ENCODE peak calls at places on chromosomes 2 and 18, in four cellular contexts. Y, J, R and W are unnamed samples.

GRCh38 chr2:111072220-111072871 is 48.4 kb upstream of the BCL2L11 start:
- DNase-seq in R (no peak), Y (no peak), J (no peak), W (peak)

GRCh38 chr2:82316573-82317371 is 2012.2 kb upstream of the LRRTM1 start:
- DNase-seq in Y (no peak), J (no peak), R (no peak), W (no peak)

GRCh38 chr2:62306751-62307468 is 111.0 kb downstream of the B3GNT2 start:
- DNase-seq in R (peak), J (no peak), Y (no peak), W (peak)

GRCh38 chr18:36035253-36035652 is 32.1 kb downstream of the RPRD1A start:
- DNase-seq in J (no peak), Y (no peak), R (no peak), W (no peak)

GRCh38 chr2:135030826-135031225 is 16.4 kb downstream of the MAP3K19 start:
- DNase-seq in J (no peak), Y (no peak), R (peak), W (peak)

GRCh38 chr18:5295981-5296705 is 617 bp upstream of the ZBTB14 start:
- DNase-seq in Y (peak), R (peak), J (peak), W (peak)

GRCh38 chr2:74690571-74690970 is 36.5 kb downstream of the SEMA4F start:
- DNase-seq in R (peak), J (no peak), Y (peak), W (peak)

GRCh38 chr18:34971313-34971712 is 69.9 kb upstream of the MAPRE2 start:
- DNase-seq in J (no peak), Y (no peak), R (no peak), W (peak)

GRCh38 chr2:169082995-169083394 is 13.6 kb downstream of the DHRS9 start:
- DNase-seq in Y (no peak), J (no peak), R (no peak), W (no peak)

GRCh38 chr2:181937473-181937872 is 45.9 kb downstream of the ITPRID2 start:
- DNase-seq in R (no peak), Y (no peak), J (no peak), W (no peak)

GRCh38 chr2:167135691-167136090 is 247.4 kb downstream of the XIRP2 start:
- DNase-seq in J (no peak), R (no peak), Y (no peak), W (no peak)

GRCh38 chr2:20611077-20611843 is 39.6 kb downstream of the HS1BP3 start:
- DNase-seq in R (peak), Y (no peak), J (peak), W (no peak)

GRCh38 chr2:240293126-240293864 is 142.2 kb upstream of the GPC1 start:
- DNase-seq in R (no peak), Y (no peak), J (no peak), W (no peak)

GRCh38 chr2:171706152-171706803 is 19.0 kb downstream of the DYNC1I2 start:
- DNase-seq in J (no peak), R (no peak), Y (peak), W (peak)

GRCh38 chr18:35999925-36000324 is 27.4 kb downstream of the RMP24 start:
- DNase-seq in R (no peak), J (no peak), Y (no peak), W (no peak)

GRCh38 chr2:71700880-71701397 is 247.6 kb downstream of the DYSF start:
- DNase-seq in J (peak), R (no peak), Y (no peak), W (no peak)

GRCh38 chr2:47300081-47300480 is 102.9 kb upstream of the MSH2 start:
- DNase-seq in R (no peak), Y (no peak), J (no peak), W (no peak)

GRCh38 chr2:47699533-47700215 is 83.3 kb upstream of the MSH6 start:
- DNase-seq in Y (no peak), R (no peak), J (no peak), W (no peak)

GRCh38 chr2:1886405-1886992 is 142.2 kb upstream of the PXDN start:
- DNase-seq in J (no peak), Y (peak), R (peak), W (peak)

GRCh38 chr2:140586379-140586778 is 1544.4 kb downstream of the LRP1B start:
- DNase-seq in Y (peak), R (peak), J (no peak), W (peak)

GRCh38 chr2:231686192-231687100 is 21.9 kb upstream of the PTMA start:
- DNase-seq in Y (no peak), R (no peak), J (no peak), W (no peak)

GRCh38 chr2:231688616-231689508 is 19.5 kb upstream of the PTMA start:
- DNase-seq in Y (no peak), J (no peak), R (no peak), W (no peak)

GRCh38 chr2:231687961-231688360 is 20.4 kb upstream of the PTMA start:
- DNase-seq in J (no peak), Y (no peak), R (no peak), W (no peak)

GRCh38 chr2:231685349-231686191 is 22.8 kb upstream of the PTMA start:
- DNase-seq in R (peak), J (no peak), Y (no peak), W (no peak)

DNA sequence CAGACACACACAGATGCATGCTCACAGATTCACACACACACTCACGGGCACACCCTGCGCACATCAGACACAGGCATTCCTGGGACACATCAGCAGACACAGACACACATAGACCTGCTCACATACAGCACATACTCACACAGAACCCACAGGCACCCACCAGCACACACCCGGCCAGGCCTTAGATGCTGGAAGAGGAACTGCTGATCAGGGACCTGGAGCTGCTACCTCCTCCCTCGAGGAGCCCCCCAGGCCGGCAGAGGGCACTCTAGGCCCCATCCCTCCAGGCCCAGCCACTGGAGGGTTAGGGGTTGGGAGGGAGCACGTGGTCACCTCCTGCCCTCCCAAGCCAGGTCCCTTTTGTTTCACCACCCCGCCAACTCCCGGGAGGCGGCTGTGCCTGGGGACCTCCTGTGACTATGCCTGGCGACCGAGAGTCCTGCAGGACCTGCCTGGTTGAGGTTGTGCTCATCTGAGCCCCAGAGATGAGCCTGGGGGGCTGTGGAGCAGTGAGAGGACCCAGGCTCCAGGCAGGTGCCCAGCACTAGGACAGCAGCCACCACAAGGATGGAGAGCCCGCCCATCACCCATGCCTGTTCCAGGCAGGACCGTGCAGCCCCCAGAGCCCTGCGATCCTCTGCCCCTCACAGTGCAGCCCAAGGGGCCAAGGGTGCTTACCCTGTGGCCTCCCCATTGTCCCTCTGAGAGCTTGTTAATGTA is 21.0 kb upstream of the PTMA start:
- DNase-seq in R (peak), Y (peak), J (peak), W (peak)
- TF ChIP-seq CTCF in R (peak), Y (peak), J (peak), W (peak)

GRCh38 chr18:9123520-9123919 is 13.1 kb upstream of the ANKRD12 start:
- DNase-seq in R (no peak), Y (no peak), J (no peak), W (no peak)

GRCh38 chr18:9115984-9116383 is 13.5 kb downstream of the NDUFV2 start:
- DNase-seq in R (no peak), Y (no peak), J (no peak), W (no peak)

GRCh38 chr18:9124824-9125223 is 11.8 kb upstream of the ANKRD12 start:
- DNase-seq in J (no peak), R (no peak), Y (no peak), W (no peak)

GRCh38 chr18:9117980-9118841 is 15.7 kb downstream of the NDUFV2 start:
- DNase-seq in Y (no peak), R (no peak), J (no peak), W (peak)

GRCh38 chr18:9120796-9121195 is 15.8 kb upstream of the ANKRD12 start:
- DNase-seq in R (no peak), Y (no peak), J (no peak), W (no peak)
- H3K27ac ChIP-seq in R (no peak), Y (no peak), J (peak), W (no peak)

GRCh38 chr2:30294147-30294546 is 62.8 kb downstream of the LBH start:
- DNase-seq in J (no peak), Y (no peak), R (no peak), W (no peak)

GRCh38 chr2:30298302-30298701 is 67.0 kb downstream of the LBH start:
- DNase-seq in Y (no peak), R (no peak), J (no peak), W (no peak)

GRCh38 chr2:30293303-30293912 is 62.1 kb downstream of the LBH start:
- DNase-seq in Y (peak), J (no peak), R (no peak), W (peak)

GRCh38 chr2:30300122-30300455 is 68.8 kb downstream of the LBH start:
- DNase-seq in J (no peak), Y (no peak), R (no peak), W (no peak)

DNA sequence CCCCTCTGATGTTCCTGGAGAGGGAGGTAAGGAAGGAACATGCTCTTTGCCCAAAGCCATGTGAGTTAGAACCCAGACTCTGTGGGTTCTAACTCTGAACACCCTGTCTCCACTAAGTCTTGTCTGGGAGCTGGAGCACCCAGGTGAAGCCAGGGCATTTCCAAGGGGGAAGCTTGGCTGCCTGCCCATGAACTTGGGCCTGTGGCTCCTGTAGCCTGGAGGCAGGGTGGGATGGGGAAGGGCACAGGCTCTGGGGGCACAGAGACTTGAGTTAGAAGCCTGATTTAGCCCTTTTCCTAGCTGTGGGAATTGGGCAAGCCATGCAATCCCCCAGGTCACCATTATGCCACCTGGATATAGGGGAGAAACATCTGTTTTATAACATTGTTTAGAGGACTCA is 65.2 kb downstream of the LBH start:
- DNase-seq in R (no peak), Y (no peak), J (no peak), W (no peak)
- TF ChIP-seq CTCF in R (no peak), Y (no peak), J (no peak), W (no peak)

GRCh38 chr18:77870894-77871293 is 621.2 kb downstream of the GALR1 start:
- DNase-seq in J (no peak), R (no peak), Y (no peak), W (no peak)
- H3K27ac ChIP-seq in J (no peak), R (no peak), Y (no peak), W (no peak)

GRCh38 chr2:238277695-238278094 is 10.7 kb downstream of the PER2 start:
- DNase-seq in Y (no peak), J (peak), R (peak), W (no peak)
- TF ChIP-seq CTCF in Y (peak), J (no peak), R (peak), W (no peak)

DNA sequence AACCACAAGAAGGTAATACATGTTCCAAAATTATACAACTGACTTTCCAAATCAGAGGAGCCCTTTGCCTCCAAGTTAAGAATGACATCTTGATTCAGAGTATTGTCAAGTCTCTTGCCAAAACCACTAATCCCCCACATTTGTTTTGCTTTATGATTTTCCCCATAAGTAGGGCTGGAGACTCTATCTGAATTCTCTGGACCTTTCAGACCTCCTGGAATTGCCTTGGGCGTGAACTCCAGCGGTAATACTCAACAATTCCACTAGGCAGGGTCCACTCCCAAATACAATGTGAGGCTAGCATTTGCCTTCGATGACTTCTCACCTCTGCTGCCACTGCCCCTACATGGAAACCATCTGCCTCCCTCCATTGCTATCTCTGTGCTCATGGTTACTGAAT is 8.6 kb downstream of the COL4A4 start:
- DNase-seq in J (no peak), Y (no peak), R (no peak), W (no peak)
- H3K27ac ChIP-seq in J (no peak), Y (peak), R (no peak), W (no peak)

GRCh38 chr2:237688081-237688480 is 60.7 kb downstream of the LRRFIP1 start:
- DNase-seq in J (peak), R (peak), Y (no peak), W (no peak)

GRCh38 chr2:237682901-237683670 is 55.7 kb downstream of the LRRFIP1 start:
- DNase-seq in R (peak), Y (no peak), J (peak), W (peak)

GRCh38 chr2:237686659-237687136 is 59.3 kb downstream of the LRRFIP1 start:
- DNase-seq in R (no peak), J (peak), Y (no peak), W (no peak)

GRCh38 chr2:237687666-237688065 is 60.3 kb downstream of the LRRFIP1 start:
- DNase-seq in J (peak), R (peak), Y (no peak), W (peak)

DNA sequence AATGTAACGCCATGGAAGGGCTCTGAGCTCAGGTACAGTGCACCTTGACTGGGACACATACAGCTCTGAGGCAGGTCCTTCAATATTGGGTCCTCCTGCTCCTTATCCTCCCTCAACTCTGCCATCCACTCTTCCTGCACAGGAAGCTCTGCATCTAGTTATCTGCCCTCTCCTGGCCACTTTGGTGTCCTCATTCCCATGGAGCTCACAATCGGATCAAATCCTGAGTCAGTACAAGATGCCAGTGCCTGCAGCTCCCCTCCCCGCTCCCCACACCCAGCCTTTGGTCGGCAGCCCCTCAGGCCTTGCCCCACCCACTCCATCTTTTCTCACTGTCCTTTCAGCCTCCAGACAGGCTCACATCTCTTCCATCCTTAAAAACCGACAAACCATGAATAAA is 58.0 kb downstream of the LRRFIP1 start:
- DNase-seq in Y (no peak), R (peak), J (peak), W (no peak)
- TF ChIP-seq CTCF in Y (peak), R (peak), J (no peak), W (no peak)

GRCh38 chr2:29433920-29434319 is 318.7 kb downstream of the CLIP4 start:
- DNase-seq in R (no peak), Y (no peak), J (no peak), W (no peak)
- H3K27ac ChIP-seq in R (no peak), Y (no peak), J (no peak), W (no peak)

GRCh38 chr18:8045160-8045885 is 478.2 kb downstream of the PTPRM start:
- DNase-seq in J (no peak), R (no peak), Y (no peak), W (no peak)

GRCh38 chr18:8049147-8049546 is 482.0 kb downstream of the PTPRM start:
- DNase-seq in R (no peak), Y (no peak), J (no peak), W (no peak)

GRCh38 chr18:8044004-8044403 is 476.9 kb downstream of the PTPRM start:
- DNase-seq in R (no peak), Y (no peak), J (no peak), W (no peak)

GRCh38 chr18:8045890-8046289 is 478.8 kb downstream of the PTPRM start:
- DNase-seq in R (no peak), Y (no peak), J (no peak), W (no peak)

GRCh38 chr18:8046421-8046820 is 479.3 kb downstream of the PTPRM start:
- DNase-seq in J (no peak), Y (no peak), R (no peak), W (no peak)
- TF ChIP-seq CTCF in J (no peak), Y (no peak), R (no peak), W (no peak)

DNA sequence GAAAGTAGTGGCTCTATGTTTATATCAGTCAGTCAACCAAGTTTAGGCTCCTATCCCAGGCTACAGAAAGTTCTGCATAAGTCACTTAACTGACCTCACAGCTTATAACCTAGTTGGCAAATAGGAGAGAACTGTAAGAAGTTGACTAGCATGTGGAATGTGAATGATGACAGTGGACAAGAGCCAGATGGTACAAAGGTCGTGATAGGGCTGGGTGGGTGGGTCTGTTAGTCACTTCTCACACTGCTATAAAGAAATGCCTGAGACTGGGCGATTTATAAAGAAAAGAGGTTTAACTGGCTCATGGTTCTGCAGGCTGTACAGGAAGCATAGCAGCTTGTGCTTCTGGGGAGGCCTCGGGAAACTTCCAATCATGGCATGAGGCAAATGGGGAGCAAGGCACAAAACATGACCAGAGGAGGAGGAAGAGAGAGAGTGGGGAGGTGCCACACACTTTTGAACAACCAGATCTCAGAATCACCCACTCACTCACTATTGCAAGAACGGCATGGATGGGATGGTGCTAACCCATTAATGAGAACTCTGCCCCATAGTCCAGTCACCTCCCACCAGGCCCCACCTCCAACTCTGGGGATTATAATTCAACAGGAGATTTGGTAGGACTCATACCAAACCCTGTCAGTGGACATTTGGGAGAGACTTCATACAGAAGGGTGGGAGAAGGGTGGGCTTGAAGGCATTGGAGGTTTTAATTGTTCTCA is 68.8 kb downstream of the LTBP1 start:
- DNase-seq in R (no peak), Y (peak), J (no peak), W (peak)
- H3K27ac ChIP-seq in R (no peak), Y (peak), J (no peak), W (no peak)